ENCODE peak calls at places on chromosome 22, in nine cellular contexts. N, W, E, Y, Q, B, C, J and F are unnamed samples.
A peak's percentile ranks its signal among the peaks of the same experiment; 100 is the strongest.

GRCh38 chr22:18023509-18024275 is 669 bp downstream of the MICAL3 start:
- DNase-seq in Y (no peak), B (peak; percentile 91), N (peak; percentile 48), W (peak; percentile 89), E (peak; percentile 90), Q (peak; percentile 86), J (peak; percentile 91), C (peak; percentile 84), F (peak; percentile 77)

GRCh38 chr22:28710112-28710888 is 30.7 kb upstream of the TTC28 start:
- DNase-seq in E (no peak), N (peak; percentile 82), Q (no peak), J (no peak), B (no peak), C (no peak), W (peak; percentile 87), Y (no peak), F (no peak)

GRCh38 chr22:23431337-23432072 is 148.6 kb downstream of the IGLL1 start:
- DNase-seq in N (no peak), E (no peak), Y (no peak), Q (peak; percentile 30), W (no peak), B (no peak), C (no peak), J (no peak), F (no peak)

GRCh38 chr22:11307996-11308395 is 4220.0 kb upstream of the OR11H1 start:
- DNase-seq in W (no peak), E (no peak), Q (no peak), B (no peak), N (no peak), J (no peak), Y (no peak), C (no peak), F (no peak)

GRCh38 chr22:32142600-32142999 is 16.5 kb downstream of the C22orf42 start:
- DNase-seq in Q (no peak), J (no peak), W (no peak), N (no peak), E (no peak), B (no peak), Y (no peak), C (no peak), F (no peak)

GRCh38 chr22:29846290-29846689 is 8.2 kb upstream of the ASCC2 start:
- DNase-seq in Y (no peak), C (no peak), E (no peak), B (no peak), Q (no peak), N (no peak), W (no peak), J (no peak), F (no peak)

GRCh38 chr22:41110968-41111367 is 18.6 kb downstream of the EP300 start:
- DNase-seq in Y (no peak), W (no peak), J (no peak), C (no peak), E (no peak), N (no peak), Q (no peak), B (no peak), F (no peak)

GRCh38 chr22:31944700-31945477 is 554 bp downstream of the YWHAH start:
- DNase-seq in Y (no peak), N (no peak), B (peak; percentile 83), J (peak; percentile 81), C (peak; percentile 38), E (peak; percentile 60), W (no peak), Q (peak; percentile 52), F (peak; percentile 79)

GRCh38 chr22:35838849-35839646 is 121.4 kb downstream of the APOL5 start:
- DNase-seq in Y (no peak), W (peak; percentile 68), Q (peak; percentile 60), B (no peak), C (peak; percentile 57), J (peak; percentile 73), N (peak; percentile 50), E (peak; percentile 28), F (no peak)

GRCh38 chr22:46112405-46112804 is 37.9 kb upstream of the PPARA start:
- DNase-seq in N (no peak), C (no peak), Q (no peak), W (no peak), E (no peak), B (no peak), J (no peak), Y (no peak), F (no peak)

GRCh38 chr22:26777402-26777801 is 120.0 kb downstream of the MIAT start:
- DNase-seq in N (no peak), J (no peak), E (no peak), W (peak; percentile 59), Y (no peak), Q (no peak), B (no peak), C (no peak), F (no peak)

GRCh38 chr22:41038732-41039131 is 53.7 kb upstream of the EP300 start:
- DNase-seq in E (no peak), J (no peak), B (no peak), C (no peak), Q (no peak), N (no peak), W (no peak), Y (peak; percentile 40), F (no peak)

GRCh38 chr22:20057596-20058268 is 22.3 kb upstream of the DGCR8 start:
- DNase-seq in W (no peak), N (no peak), Y (no peak), Q (no peak), B (no peak), C (no peak), J (no peak), E (no peak), F (no peak)

GRCh38 chr22:45604239-45604711 is 67.4 kb upstream of the ATXN10 start:
- DNase-seq in W (peak; percentile 75), Y (no peak), N (no peak), E (no peak), C (no peak), Q (no peak), B (no peak), J (no peak), F (no peak)

GRCh38 chr22:28892175-28892731 is 8.9 kb downstream of the ZNRF3 start:
- DNase-seq in E (no peak), Y (no peak), C (no peak), Q (peak; percentile 66), B (no peak), J (peak; percentile 11), W (no peak), N (no peak), F (no peak)

DNA sequence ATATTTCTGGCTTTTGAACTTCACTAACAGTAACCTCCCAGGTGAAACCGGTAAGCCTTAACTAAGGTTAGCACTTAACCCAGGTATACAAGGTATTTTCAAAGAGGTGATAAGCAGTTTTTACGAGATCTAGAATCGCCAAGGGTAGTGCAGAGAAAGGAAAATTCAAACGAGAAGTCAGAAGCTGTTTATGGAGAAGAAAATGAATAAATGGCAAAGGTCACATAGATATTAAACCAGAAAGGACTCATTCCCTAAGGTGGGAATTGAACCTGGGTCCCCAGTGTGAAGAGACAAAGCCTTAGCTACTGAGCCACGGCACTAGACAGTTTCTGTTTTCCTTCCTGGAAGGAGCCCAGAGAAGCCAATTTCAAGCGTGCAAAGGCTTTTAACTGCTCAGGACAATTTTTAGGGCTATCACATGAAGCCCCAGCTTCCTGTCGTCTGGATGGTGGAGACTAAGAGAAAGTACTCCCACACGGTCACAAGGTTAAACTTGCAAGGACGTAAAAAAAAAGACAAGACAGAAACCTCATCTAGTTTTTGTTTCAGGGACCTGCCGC is 5.7 kb upstream of the C1QTNF6 start:
- DNase-seq in J (no peak), Q (no peak), B (no peak), Y (no peak), E (peak; percentile 39), N (no peak), W (peak; percentile 22), C (no peak), F (no peak)
- H3K27ac ChIP-seq in J (no peak overlapping the region), Q (no peak overlapping the region), B (no peak overlapping the region), Y (no peak overlapping the region), E (peak overlapping the region; percentile 54), N (no peak overlapping the region), W (no peak overlapping the region), C (no peak overlapping the region), F (no peak overlapping the region)

DNA sequence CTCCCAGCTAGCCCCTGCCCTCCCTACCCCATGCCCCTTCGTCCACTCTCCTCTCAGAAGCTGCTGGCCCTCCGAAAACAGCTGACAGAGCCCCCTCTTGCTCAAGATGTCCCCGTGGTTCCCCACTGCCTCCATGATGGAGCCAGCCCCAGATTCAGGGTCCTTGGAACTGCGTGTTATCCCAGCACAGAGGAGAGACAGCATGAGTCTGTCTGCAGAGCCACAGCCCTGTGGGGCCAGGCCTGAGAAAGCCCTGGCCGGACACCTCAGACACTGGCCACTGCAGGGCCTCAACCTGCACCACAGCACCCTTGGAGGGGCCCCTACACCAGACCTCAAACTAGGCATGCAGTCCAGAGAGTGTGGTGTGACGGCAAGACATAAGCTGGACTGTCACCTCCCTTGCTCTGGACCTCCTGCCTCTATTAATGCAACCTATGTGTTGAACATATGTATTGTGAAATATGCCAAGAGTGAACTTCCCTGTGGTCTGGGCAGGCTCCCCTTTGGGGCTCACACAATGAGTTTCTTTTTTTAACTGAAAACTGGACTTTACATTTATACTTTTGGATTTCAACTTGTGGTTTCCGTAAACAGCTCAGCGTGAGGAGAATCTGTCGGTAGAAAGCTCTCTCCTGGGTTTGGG is 9.6 kb downstream of the PNPLA5 start:
- DNase-seq in W (no peak), B (no peak), Y (no peak), E (no peak), Q (no peak), N (no peak), J (no peak), C (no peak), F (no peak)
- TF ChIP-seq CTCF in W (no peak), B (no peak), Y (no peak), E (no peak), Q (no peak), N (no peak), J (no peak), C (no peak), F (no peak)

GRCh38 chr22:42720263-42721044 is at the start of gene A4GALT:
- DNase-seq in Y (no peak), W (no peak), B (no peak), J (no peak), E (no peak), C (no peak), N (no peak), Q (peak; percentile 52), F (no peak)
- H3K4me3 ChIP-seq in Y (no peak within 1 kb of the TSS), W (peak within 1 kb of the TSS; percentile 72), B (peak within 1 kb of the TSS; percentile 61), J (peak within 1 kb of the TSS; percentile 100), E (peak within 1 kb of the TSS; percentile 57), C (no peak within 1 kb of the TSS), N (peak within 1 kb of the TSS; percentile 63), Q (peak within 1 kb of the TSS; percentile 90), F (peak within 1 kb of the TSS; percentile 99)

DNA sequence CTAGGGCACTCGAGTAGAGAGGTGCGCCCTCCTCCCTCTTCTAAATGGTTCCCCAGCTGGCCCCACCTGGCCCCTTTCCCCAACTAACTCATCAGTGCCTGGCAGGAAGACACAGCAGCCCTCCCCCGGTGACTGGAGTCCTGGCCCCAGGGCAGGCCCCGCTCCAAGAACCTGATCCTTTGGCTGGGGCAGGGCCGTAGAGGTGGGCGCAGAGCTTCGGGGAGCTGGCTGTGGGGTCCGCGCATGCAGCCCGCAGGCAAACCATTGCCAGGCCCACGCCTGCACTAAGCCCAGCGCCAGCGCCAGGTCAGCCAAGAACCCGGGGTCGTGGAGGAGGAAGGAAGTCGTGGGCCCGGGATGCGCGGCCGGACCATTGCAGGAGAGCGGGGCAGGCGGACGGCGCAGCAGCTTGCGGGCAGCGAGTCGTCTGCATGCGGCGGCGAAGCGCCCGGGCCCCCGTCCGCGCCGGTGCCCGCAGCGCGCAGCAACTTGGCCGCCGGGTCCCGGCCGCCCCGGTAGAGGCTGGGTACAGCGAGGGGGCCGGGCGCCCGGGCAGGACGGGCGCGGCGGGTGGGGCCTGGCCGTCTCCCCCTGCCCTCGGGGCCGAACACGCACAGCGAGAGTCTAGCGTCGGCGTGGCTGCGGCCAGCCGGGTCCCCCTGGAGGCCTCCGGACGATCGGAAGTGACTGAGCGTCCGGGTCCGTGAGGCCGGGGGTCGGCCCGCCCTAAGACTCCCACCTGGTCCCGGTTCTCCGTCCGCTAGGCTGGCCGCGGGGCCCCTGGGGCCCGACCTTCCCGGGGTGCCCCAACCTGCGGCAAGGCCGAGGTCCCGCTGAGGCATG is 951 bp upstream of the TRABD start:
- DNase-seq in Q (no peak), B (no peak), Y (no peak), W (no peak), C (no peak), N (no peak), J (no peak), E (no peak), F (no peak)
- H3K27ac ChIP-seq in Q (peak overlapping the region; percentile 48), B (no peak overlapping the region), Y (peak overlapping the region; percentile 84), W (no peak overlapping the region), C (peak overlapping the region; percentile 77), N (no peak overlapping the region), J (peak overlapping the region; percentile 52), E (peak overlapping the region; percentile 42), F (no peak overlapping the region)